ENCODE peak calls at places on chromosomes 6 and 20, in six cellular contexts. X, V, D, K, J and W are unnamed samples.

GRCh38 chr6:42929928-42930360 is 664 bp downstream of the CNPY3 start:
- DNase-seq in K (peak), J (peak), V (no peak), X (peak), D (peak), W (no peak)

GRCh38 chr6:12815884-12816600 is 99.5 kb downstream of the PHACTR1 start:
- DNase-seq in K (no peak), D (no peak), X (peak), V (no peak), J (no peak), W (no peak)

GRCh38 chr6:85135376-85136094 is 314.3 kb upstream of the NT5E start:
- DNase-seq in V (no peak), K (no peak), D (no peak), J (no peak), X (no peak), W (peak)

GRCh38 chr20:54433653-54434052 is 41.7 kb upstream of the DOK5 start:
- DNase-seq in D (no peak), K (no peak), J (no peak), V (peak), X (no peak), W (no peak)

GRCh38 chr6:111823831-111824607 is 49.2 kb downstream of the FYN start:
- DNase-seq in X (peak), J (no peak), D (peak), K (peak), V (no peak), W (no peak)

GRCh38 chr6:32113386-32114352 is 4.5 kb upstream of the TNXB start:
- DNase-seq in J (no peak), D (peak), V (peak), K (peak), X (peak), W (peak)

GRCh38 chr20:1241456-1241855 is 15.6 kb downstream of the RAD21L1 start:
- DNase-seq in J (no peak), X (peak), K (no peak), V (no peak), D (no peak), W (no peak)

GRCh38 chr20:19975436-19975799 is 41.7 kb upstream of the NAA20 start:
- DNase-seq in X (peak), K (peak), D (no peak), J (no peak), V (no peak), W (peak)

GRCh38 chr6:162976141-162976540 is 248.4 kb downstream of the PACRG start:
- DNase-seq in K (no peak), J (no peak), V (no peak), X (no peak), D (no peak), W (no peak)

GRCh38 chr20:51275816-51276215 is 252.9 kb upstream of the KCNG1 start:
- DNase-seq in J (no peak), V (no peak), X (peak), K (no peak), D (peak), W (peak)